ENCODE peak calls at places on chromosomes 16 and 17, in five cellular contexts. S is fibroblast of lung, N is MM.1S, M is neural progenitor cell, G is PC-9. R is an unnamed sample.

GRCh38 chr16:75322706-75323105 is 71.3 kb upstream of the BCAR1 start:
- DNase-seq in S (peak; percentile 51), N (no peak), M (no peak), G (peak; percentile 68), R (peak; percentile 73)

GRCh38 chr17:45229681-45230409 is 8.2 kb downstream of the FMNL1 start:
- DNase-seq in S (no peak), N (no peak), M (no peak), G (no peak), R (no peak)

GRCh38 chr17:39963826-39964225 is 1.0 kb downstream of the GSDMA start:
- DNase-seq in S (no peak), N (no peak), M (no peak), G (peak; percentile 87), R (peak; percentile 74)

GRCh38 chr17:72119963-72120877 is 600 bp upstream of the SOX9 start:
- DNase-seq in S (peak; percentile 87), N (peak; percentile 37), M (peak; percentile 75), G (peak; percentile 57), R (peak; percentile 73)

GRCh38 chr17:65027305-65027704 is 29.2 kb downstream of the GNA13 start:
- DNase-seq in S (peak; percentile 76), N (no peak), M (peak; percentile 27), G (peak; percentile 91), R (peak; percentile 96)

GRCh38 chr16:4610011-4611005 is 4.4 kb downstream of the UBALD1 start:
- DNase-seq in S (no peak), N (no peak), M (no peak), G (no peak), R (no peak)

GRCh38 chr17:7404737-7405412 is 978 bp upstream of the TMEM256 start:
- DNase-seq in S (no peak), N (no peak), M (peak; percentile 90), G (no peak), R (no peak)

GRCh38 chr16:20049831-20050230 is 23.9 kb downstream of the GPR139 start:
- DNase-seq in S (no peak), N (no peak), M (no peak), G (peak; percentile 51), R (peak; percentile 37)

GRCh38 chr17:41308251-41308917 is 725 bp downstream of the KRTAP16-1 start:
- DNase-seq in S (no peak), N (peak; percentile 96), M (no peak), G (no peak), R (no peak)

GRCh38 chr16:19749571-19750080 is 31.6 kb downstream of the IQCK start:
- DNase-seq in S (peak; percentile 14), N (no peak), M (no peak), G (no peak), R (no peak)

GRCh38 chr16:11501583-11502138 is 85.1 kb downstream of the LITAF start:
- DNase-seq in S (no peak), N (no peak), M (peak; percentile 75), G (no peak), R (no peak)

GRCh38 chr17:57915980-57916757 is 39.0 kb downstream of the CUEDC1 start:
- DNase-seq in S (no peak), N (no peak), M (peak; percentile 94), G (no peak), R (no peak)
- H2AFZ ChIP-seq in S (no peak overlapping the region), N (no peak overlapping the region), M (no peak overlapping the region), G (no peak overlapping the region), R (no peak overlapping the region)

GRCh38 chr17:76386966-76387765 is 2.8 kb downstream of the SPHK1 start:
- DNase-seq in S (no peak), N (no peak), M (no peak), G (no peak), R (no peak)

GRCh38 chr17:76384987-76385891 is 830 bp downstream of the SPHK1 start:
- DNase-seq in S (peak; percentile 69), N (no peak), M (peak; percentile 47), G (peak; percentile 40), R (peak; percentile 64)

GRCh38 chr17:76383645-76384221 is 676 bp upstream of the SPHK1 start:
- DNase-seq in S (peak; percentile 66), N (peak; percentile 50), M (peak; percentile 74), G (no peak), R (peak; percentile 37)

GRCh38 chr17:76384222-76384986 is at the start of gene SPHK1:
- DNase-seq in S (peak; percentile 84), N (peak; percentile 85), M (peak; percentile 90), G (peak; percentile 37), R (peak; percentile 89)

DNA sequence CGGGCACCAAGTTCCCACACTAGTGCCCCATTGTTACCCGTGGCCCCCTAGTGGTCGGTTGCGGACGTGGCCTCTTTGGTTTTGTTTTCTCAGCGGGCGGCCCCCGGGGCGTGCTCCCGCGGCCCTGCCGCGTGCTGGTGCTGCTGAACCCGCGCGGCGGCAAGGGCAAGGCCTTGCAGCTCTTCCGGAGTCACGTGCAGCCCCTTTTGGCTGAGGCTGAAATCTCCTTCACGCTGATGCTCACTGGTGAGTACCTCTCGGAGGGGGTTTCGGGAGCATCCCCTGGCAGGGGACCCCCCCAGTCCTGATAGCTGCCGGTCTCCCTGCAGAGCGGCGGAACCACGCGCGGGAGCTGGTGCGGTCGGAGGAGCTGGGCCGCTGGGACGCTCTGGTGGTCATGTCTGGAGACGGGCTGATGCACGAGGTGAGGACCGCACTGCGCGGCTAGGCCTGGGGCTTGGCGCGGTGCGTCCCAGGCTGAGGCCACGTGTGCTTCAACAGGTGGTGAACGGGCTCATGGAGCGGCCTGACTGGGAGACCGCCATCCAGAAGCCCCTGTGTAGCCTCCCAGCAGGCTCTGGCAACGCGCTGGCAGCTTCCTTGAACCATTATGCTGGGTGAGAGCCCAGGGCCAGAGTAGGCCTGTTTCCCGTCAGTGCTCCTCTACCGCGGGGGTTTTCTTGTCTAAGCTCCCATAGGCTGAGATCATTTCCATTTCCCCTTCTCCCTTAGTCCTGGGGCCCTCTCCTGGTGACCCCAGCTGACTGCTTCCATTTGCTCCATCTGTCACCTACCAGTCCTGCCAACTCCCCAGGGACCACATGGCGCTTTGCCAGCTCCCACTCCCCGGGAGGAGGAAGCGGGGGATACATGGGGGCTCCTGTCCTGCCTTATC is 1.7 kb downstream of the SPHK1 start:
- DNase-seq in S (peak; percentile 73), N (peak; percentile 86), M (peak; percentile 84), G (peak; percentile 57), R (peak; percentile 88)
- H2AFZ ChIP-seq in S (peak overlapping the region; percentile 15), N (peak overlapping the region; percentile 54), M (no peak overlapping the region), G (no peak overlapping the region), R (peak overlapping the region; percentile 84)

DNA sequence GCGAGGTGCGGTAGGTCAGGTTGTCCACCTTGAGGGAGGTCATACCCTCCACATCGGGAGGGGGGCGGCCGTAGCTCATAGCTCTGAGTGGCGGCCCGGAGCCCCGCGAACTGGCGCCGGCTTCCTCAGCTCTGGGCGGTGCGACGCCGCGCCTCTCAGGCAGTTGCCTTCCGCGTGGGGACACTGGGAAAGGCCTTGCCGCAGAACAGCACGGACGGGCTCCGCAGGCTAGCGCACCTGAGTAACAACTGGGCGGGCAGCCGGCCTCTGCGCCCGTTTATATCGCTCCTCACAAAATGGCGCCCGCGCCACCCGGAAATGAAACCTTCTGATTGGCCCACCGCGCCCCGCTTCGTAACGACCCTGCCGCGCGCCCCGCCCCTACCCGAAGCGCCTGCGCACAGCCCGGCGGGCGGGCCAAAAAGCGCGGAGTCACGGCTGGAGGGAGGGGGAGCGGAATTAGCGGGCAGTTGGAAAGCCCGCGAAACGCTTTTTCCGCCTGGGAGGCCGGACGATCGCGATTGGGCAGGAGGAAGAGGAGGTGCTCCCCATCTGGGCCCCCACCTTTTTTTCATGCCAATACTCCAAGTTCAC is at the start of gene SRSF2:
- DNase-seq in S (peak; percentile 98), N (peak; percentile 99), M (peak; percentile 99), G (peak; percentile 89), R (peak; percentile 100)
- H2AFZ ChIP-seq in S (peak within 1 kb of the TSS; percentile 77), N (peak within 1 kb of the TSS; percentile 48), M (peak within 1 kb of the TSS; percentile 74), G (peak within 1 kb of the TSS; percentile 79), R (peak within 1 kb of the TSS; percentile 74)

GRCh38 chr17:29707212-29707571 is 84.5 kb upstream of the CORO6 start:
- DNase-seq in S (no peak), N (peak; percentile 27), M (no peak), G (no peak), R (no peak)

GRCh38 chr17:29706045-29706431 is 83.3 kb upstream of the CORO6 start:
- DNase-seq in S (no peak), N (no peak), M (no peak), G (no peak), R (no peak)

GRCh38 chr17:29709861-29710849 is 87.4 kb upstream of the CORO6 start:
- DNase-seq in S (peak; percentile 13), N (no peak), M (no peak), G (peak; percentile 73), R (no peak)

GRCh38 chr17:29710891-29711418 is 88.2 kb upstream of the CORO6 start:
- DNase-seq in S (peak; percentile 52), N (no peak), M (no peak), G (peak; percentile 96), R (peak; percentile 47)

GRCh38 chr17:29705352-29705751 is 82.6 kb upstream of the CORO6 start:
- DNase-seq in S (no peak), N (peak; percentile 19), M (no peak), G (no peak), R (no peak)
- H2AFZ ChIP-seq in S (no peak overlapping the region), N (peak overlapping the region; percentile 76), M (no peak overlapping the region), G (no peak overlapping the region), R (no peak overlapping the region)

DNA sequence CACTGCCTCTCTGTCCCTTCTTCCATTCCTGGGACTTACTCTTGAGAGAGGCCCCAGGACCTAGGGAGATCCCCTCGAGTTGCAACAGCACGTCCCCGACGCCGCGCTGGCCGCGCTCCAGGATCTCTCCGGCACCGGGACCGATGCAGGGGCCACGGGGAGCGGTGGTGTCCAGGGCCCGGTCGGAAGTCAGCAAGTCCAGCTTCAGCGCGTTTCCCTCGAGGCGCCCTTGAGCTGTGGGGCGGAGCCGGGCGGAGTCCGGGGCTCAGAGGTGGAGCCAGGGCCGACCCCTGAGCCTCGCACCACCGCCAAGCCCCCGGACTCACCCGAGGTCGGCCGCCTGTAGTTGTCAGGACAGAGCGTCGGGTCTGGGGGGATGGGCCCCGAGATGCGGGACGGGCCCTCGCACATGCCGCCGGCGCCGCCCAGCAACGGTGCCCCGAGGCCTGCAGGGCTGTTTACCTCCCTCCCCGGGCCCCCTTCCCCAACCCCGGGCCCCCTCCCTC is 465 bp downstream of the ENKD1 start:
- DNase-seq in S (no peak), N (no peak), M (peak; percentile 79), G (peak; percentile 23), R (no peak)
- H2AFZ ChIP-seq in S (peak overlapping the region; percentile 53), N (peak overlapping the region; percentile 99), M (peak overlapping the region; percentile 48), G (peak overlapping the region; percentile 70), R (peak overlapping the region; percentile 73)

DNA sequence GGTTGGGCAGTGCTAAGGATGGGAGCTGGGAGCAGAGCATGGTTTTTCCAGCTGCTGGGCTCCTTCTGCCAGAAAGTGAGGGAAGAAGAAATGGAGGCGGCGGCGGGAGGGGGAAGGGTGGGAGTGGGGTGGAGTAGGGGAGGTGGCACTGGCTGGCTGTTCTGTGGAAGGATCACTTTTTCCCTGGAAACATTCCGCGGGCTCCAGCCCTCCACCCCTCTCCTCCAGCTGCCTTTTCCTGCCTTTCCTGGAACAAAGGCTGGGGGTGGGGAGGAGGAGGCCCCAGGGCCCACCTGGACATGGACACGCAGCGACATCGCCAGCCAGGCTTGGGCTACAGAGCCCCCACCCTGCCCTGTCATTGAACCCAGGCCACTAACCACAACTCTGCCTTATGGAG is 41.1 kb downstream of the CFAP20 start:
- DNase-seq in S (no peak), N (no peak), M (no peak), G (no peak), R (no peak)
- H2AFZ ChIP-seq in S (no peak overlapping the region), N (no peak overlapping the region), M (no peak overlapping the region), G (no peak overlapping the region), R (no peak overlapping the region)